ENCODE peak calls at places on chromosomes 2 and 18, in six cellular contexts. One of them, this sample, is unnamed.

GRCh38 chr2:134233733-134234135 is 20.1 kb upstream of the MGAT5 start:
- DNase-seq in esophagus squamous epithelium: no peak
- DNase-seq in right lobe of liver: no peak
- DNase-seq in spleen: no peak
- DNase-seq in body of pancreas: no peak
- DNase-seq in fibroblast of lung: no peak
- DNase-seq in this sample: no peak

GRCh38 chr2:132620115-132620514 is 49.9 kb downstream of the LYPD1 start:
- DNase-seq in esophagus squamous epithelium: no peak
- DNase-seq in right lobe of liver: no peak
- DNase-seq in spleen: no peak
- DNase-seq in body of pancreas: peak; percentile 28
- DNase-seq in fibroblast of lung: no peak
- DNase-seq in this sample: no peak

GRCh38 chr2:228840743-228841114 is 430.4 kb downstream of the PID1 start:
- DNase-seq in esophagus squamous epithelium: no peak
- DNase-seq in right lobe of liver: peak; percentile 64
- DNase-seq in spleen: no peak
- DNase-seq in body of pancreas: no peak
- DNase-seq in fibroblast of lung: no peak
- DNase-seq in this sample: no peak

GRCh38 chr2:2184549-2185249 is 146.4 kb downstream of the MYT1L start:
- DNase-seq in esophagus squamous epithelium: no peak
- DNase-seq in right lobe of liver: no peak
- DNase-seq in spleen: no peak
- DNase-seq in body of pancreas: no peak
- DNase-seq in fibroblast of lung: no peak
- DNase-seq in this sample: peak; percentile 88

GRCh38 chr2:186755066-186755465 is 61.2 kb downstream of the FAM171B start:
- DNase-seq in esophagus squamous epithelium: no peak
- DNase-seq in right lobe of liver: no peak
- DNase-seq in spleen: no peak
- DNase-seq in body of pancreas: no peak
- DNase-seq in fibroblast of lung: peak; percentile 39
- DNase-seq in this sample: peak; percentile 36

GRCh38 chr18:58557013-58557435 is 71.9 kb downstream of the ALPK2 start:
- DNase-seq in esophagus squamous epithelium: no peak
- DNase-seq in right lobe of liver: no peak
- DNase-seq in spleen: peak; percentile 79
- DNase-seq in body of pancreas: no peak
- DNase-seq in fibroblast of lung: no peak
- DNase-seq in this sample: no peak

GRCh38 chr2:25692737-25693445 is 19.5 kb upstream of the DTNB start:
- DNase-seq in esophagus squamous epithelium: no peak
- DNase-seq in right lobe of liver: no peak
- DNase-seq in spleen: no peak
- DNase-seq in body of pancreas: no peak
- DNase-seq in fibroblast of lung: no peak
- DNase-seq in this sample: peak; percentile 61

GRCh38 chr18:54444309-54444914 is 86.7 kb downstream of the C18orf54 start:
- DNase-seq in esophagus squamous epithelium: no peak
- DNase-seq in right lobe of liver: peak; percentile 56
- DNase-seq in spleen: peak; percentile 53
- DNase-seq in body of pancreas: peak; percentile 63
- DNase-seq in fibroblast of lung: peak; percentile 67
- DNase-seq in this sample: peak; percentile 68

DNA sequence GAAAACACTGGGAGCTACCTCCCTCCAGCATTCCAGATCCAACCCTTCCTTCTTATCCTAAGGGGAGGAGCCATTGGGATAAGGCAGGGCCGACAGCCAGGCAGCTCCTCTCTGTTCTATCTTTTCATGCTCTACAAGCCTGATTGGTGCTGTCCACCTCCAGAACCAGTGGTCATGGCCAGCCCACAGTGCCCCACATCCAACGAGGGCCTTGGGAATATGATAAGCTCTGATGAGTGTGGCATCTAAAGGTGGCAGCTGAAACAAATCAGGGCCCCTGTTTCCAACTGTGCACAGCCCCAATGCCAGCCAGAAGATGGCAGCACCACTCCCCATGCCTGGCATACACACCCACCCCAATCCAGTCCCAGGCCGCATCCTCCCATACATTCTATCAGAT is 329.3 kb downstream of the C1D start:
- DNase-seq in esophagus squamous epithelium: no peak
- DNase-seq in right lobe of liver: peak; percentile 52
- DNase-seq in spleen: peak; percentile 59
- DNase-seq in body of pancreas: peak; percentile 78
- DNase-seq in fibroblast of lung: peak; percentile 38
- DNase-seq in this sample: no peak
- TF ChIP-seq CTCF in esophagus squamous epithelium: no peak
- TF ChIP-seq CTCF in right lobe of liver: peak; percentile 33
- TF ChIP-seq CTCF in spleen: no peak
- TF ChIP-seq CTCF in body of pancreas: peak; percentile 69
- TF ChIP-seq CTCF in fibroblast of lung: peak; percentile 34
- TF ChIP-seq CTCF in this sample: peak; percentile 65

DNA sequence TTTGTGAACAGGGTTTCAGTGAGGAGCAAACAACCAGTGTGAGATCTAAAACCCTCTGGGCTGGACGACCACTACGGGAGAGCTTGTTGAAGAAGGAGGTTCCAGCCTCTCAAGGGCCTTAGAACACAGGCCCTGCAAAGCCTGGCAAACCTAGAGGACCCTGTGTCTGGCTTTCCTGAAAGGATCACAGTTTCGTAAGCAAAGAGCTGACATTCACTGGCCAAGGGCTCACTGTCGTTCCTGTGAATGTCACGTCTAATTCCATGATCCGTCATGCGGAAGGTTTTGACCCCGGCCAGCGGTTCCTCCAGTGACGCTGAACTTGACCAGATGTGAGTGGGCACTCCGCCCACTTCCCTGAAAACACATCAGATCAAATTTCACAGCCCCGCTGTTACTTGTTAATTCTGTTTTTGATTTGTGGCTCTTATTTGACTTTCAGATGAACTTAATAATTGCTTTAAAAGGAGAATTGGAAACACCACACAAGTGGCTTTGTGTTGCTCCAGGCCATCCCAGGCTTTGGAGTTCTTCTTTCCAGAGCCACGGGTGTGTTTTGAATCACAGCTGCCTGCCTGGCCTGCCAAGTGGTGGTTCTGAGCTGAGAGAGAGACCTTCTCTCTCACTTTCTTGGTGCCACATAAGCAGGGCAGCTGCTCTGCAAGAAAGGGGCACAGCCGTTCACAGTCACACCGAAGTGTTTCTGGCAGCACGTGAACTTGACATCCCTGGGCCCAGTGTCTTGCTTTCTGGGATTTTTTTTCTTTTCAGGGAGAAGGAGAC is 308.4 kb downstream of the NDUFA10 start:
- DNase-seq in esophagus squamous epithelium: no peak
- DNase-seq in right lobe of liver: peak; percentile 31
- DNase-seq in spleen: peak; percentile 66
- DNase-seq in body of pancreas: peak; percentile 25
- DNase-seq in fibroblast of lung: peak; percentile 53
- DNase-seq in this sample: peak; percentile 83
- H3K27ac ChIP-seq in esophagus squamous epithelium: peak overlapping the region; percentile 3
- H3K27ac ChIP-seq in right lobe of liver: no peak overlapping the region
- H3K27ac ChIP-seq in spleen: no peak overlapping the region
- H3K27ac ChIP-seq in body of pancreas: no peak overlapping the region
- H3K27ac ChIP-seq in fibroblast of lung: no peak overlapping the region
- H3K27ac ChIP-seq in this sample: no peak overlapping the region

GRCh38 chr2:96913117-96913397 is 43.2 kb upstream of the SEMA4C start:
- DNase-seq in esophagus squamous epithelium: no peak
- DNase-seq in right lobe of liver: no peak
- DNase-seq in spleen: no peak
- DNase-seq in body of pancreas: no peak
- DNase-seq in fibroblast of lung: no peak
- DNase-seq in this sample: no peak

GRCh38 chr2:96916156-96917007 is 46.5 kb upstream of the SEMA4C start:
- DNase-seq in esophagus squamous epithelium: no peak
- DNase-seq in right lobe of liver: no peak
- DNase-seq in spleen: no peak
- DNase-seq in body of pancreas: no peak
- DNase-seq in fibroblast of lung: no peak
- DNase-seq in this sample: peak; percentile 42

GRCh38 chr2:96914332-96914731 is 44.5 kb upstream of the SEMA4C start:
- DNase-seq in esophagus squamous epithelium: no peak
- DNase-seq in right lobe of liver: no peak
- DNase-seq in spleen: no peak
- DNase-seq in body of pancreas: no peak
- DNase-seq in fibroblast of lung: peak; percentile 48
- DNase-seq in this sample: peak; percentile 80

GRCh38 chr2:96912356-96913116 is 42.7 kb upstream of the SEMA4C start:
- DNase-seq in esophagus squamous epithelium: no peak
- DNase-seq in right lobe of liver: no peak
- DNase-seq in spleen: no peak
- DNase-seq in body of pancreas: no peak
- DNase-seq in fibroblast of lung: no peak
- DNase-seq in this sample: peak; percentile 68

DNA sequence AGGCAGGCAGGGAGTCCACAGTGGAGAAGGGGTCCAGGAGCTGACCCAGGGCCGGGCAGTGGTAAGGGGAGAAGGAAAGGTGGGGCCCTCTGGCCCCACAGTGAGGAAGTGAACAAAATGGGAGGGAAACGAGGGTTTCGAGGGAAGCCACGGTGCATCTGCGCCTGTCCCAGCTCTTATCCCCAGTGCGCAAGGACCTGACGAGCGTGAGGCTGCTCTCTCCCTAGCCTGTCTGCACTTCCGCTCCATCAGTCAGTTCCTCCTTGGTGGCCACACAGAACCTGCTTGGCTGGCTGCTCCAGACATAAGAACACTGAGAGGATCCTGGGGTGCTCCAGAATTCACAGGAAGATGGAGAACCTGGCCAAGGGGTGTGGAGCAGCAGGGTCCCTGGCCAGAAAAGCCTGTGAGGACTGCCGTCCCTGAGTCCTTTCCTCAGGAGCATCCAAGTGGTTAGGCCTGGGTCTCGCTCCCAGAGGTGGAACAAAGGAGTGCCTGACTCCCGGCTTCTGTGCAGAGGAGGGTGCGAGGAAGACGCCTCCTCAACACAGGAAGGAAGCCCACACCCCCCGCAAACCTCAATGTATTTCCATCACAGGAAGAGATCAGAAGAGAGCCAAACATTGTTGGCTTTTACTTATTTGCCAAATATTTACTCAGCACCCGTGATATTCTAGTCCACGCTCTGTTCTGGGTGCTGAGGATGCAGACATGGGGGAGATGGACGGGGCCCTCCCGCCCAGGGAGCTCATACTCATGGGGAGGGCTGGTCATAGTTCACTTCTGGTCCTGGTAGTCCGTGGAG is 43.7 kb upstream of the SEMA4C start:
- DNase-seq in esophagus squamous epithelium: no peak
- DNase-seq in right lobe of liver: no peak
- DNase-seq in spleen: peak; percentile 81
- DNase-seq in body of pancreas: no peak
- DNase-seq in fibroblast of lung: no peak
- DNase-seq in this sample: peak; percentile 32
- H3K4me1 ChIP-seq in esophagus squamous epithelium: peaks cover 45% of the 10 kb centered on the region
- H3K4me1 ChIP-seq in right lobe of liver: no peaks in the 10 kb centered on the region
- H3K4me1 ChIP-seq in spleen: peaks cover 55% of the 10 kb centered on the region
- H3K4me1 ChIP-seq in body of pancreas: no peaks in the 10 kb centered on the region
- H3K4me1 ChIP-seq in fibroblast of lung: no peaks in the 10 kb centered on the region
- H3K4me1 ChIP-seq in this sample: no peaks in the 10 kb centered on the region

DNA sequence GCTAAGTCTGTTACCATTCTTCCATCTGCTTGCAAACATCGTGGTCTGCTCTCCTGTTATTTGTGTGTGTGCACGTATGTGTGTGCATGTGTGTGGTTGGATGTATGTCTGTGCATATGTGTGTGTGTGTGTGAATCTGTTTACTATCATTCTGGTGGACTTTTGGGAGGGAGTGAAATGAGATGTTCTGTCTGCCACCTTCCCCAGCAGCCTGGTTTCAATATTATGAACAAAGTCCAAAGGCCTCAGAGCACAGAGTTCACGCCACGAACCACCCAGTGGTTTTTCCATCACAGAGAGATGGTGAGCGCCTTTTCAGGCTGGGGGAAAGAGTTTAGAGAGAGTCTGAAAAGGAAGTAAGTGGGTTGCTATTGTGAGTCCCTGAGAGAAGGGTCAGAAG is 67.1 kb upstream of the YWHAQ start:
- DNase-seq in esophagus squamous epithelium: no peak
- DNase-seq in right lobe of liver: no peak
- DNase-seq in spleen: no peak
- DNase-seq in body of pancreas: no peak
- DNase-seq in fibroblast of lung: no peak
- DNase-seq in this sample: no peak
- TF ChIP-seq CTCF in esophagus squamous epithelium: no peak
- TF ChIP-seq CTCF in right lobe of liver: no peak
- TF ChIP-seq CTCF in spleen: no peak
- TF ChIP-seq CTCF in body of pancreas: no peak
- TF ChIP-seq CTCF in fibroblast of lung: no peak
- TF ChIP-seq CTCF in this sample: no peak

GRCh38 chr2:223053431-223054192 is 1.6 kb downstream of the KCNE4 start:
- DNase-seq in esophagus squamous epithelium: no peak
- DNase-seq in right lobe of liver: no peak
- DNase-seq in spleen: no peak
- DNase-seq in body of pancreas: no peak
- DNase-seq in fibroblast of lung: no peak
- DNase-seq in this sample: peak; percentile 26
- H3K27ac ChIP-seq in esophagus squamous epithelium: peak overlapping the region; percentile 82
- H3K27ac ChIP-seq in right lobe of liver: peak overlapping the region; percentile 63
- H3K27ac ChIP-seq in spleen: peak overlapping the region; percentile 69
- H3K27ac ChIP-seq in body of pancreas: peak overlapping the region; percentile 81
- H3K27ac ChIP-seq in fibroblast of lung: peak overlapping the region; percentile 88
- H3K27ac ChIP-seq in this sample: peak overlapping the region; percentile 95

GRCh38 chr2:235642446-235643107 is 148.7 kb downstream of the AGAP1 start:
- DNase-seq in esophagus squamous epithelium: no peak
- DNase-seq in right lobe of liver: no peak
- DNase-seq in spleen: no peak
- DNase-seq in body of pancreas: no peak
- DNase-seq in fibroblast of lung: peak; percentile 74
- DNase-seq in this sample: no peak
- H3K4me1 ChIP-seq in esophagus squamous epithelium: peaks cover 64% of the 10 kb centered on the region
- H3K4me1 ChIP-seq in right lobe of liver: no peaks in the 10 kb centered on the region
- H3K4me1 ChIP-seq in spleen: peaks cover 14% of the 10 kb centered on the region
- H3K4me1 ChIP-seq in body of pancreas: peaks cover 8% of the 10 kb centered on the region
- H3K4me1 ChIP-seq in fibroblast of lung: peaks cover 35% of the 10 kb centered on the region
- H3K4me1 ChIP-seq in this sample: peaks cover 41% of the 10 kb centered on the region

DNA sequence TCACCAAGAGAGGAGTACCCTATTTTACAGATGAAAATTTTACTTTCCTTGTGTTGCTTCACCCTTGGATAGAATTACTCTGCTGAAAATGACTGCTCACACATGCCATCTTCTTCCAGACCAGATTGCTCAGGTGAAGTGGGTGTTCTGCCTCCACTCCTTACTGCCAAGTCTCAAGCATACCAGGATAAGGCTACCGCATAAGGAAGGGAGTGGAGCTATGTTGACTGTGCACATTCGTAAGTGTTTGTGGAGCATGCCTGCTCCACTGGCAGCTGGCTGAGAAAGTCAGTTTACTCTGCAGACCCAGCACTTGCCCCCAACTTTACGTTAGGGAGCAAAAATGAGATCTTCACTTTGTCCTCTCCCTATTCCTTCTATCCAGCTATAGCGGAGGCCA is 405.0 kb upstream of the DDX18 start:
- DNase-seq in esophagus squamous epithelium: no peak
- DNase-seq in right lobe of liver: no peak
- DNase-seq in spleen: no peak
- DNase-seq in body of pancreas: no peak
- DNase-seq in fibroblast of lung: no peak
- DNase-seq in this sample: no peak
- TF ChIP-seq CTCF in esophagus squamous epithelium: no peak
- TF ChIP-seq CTCF in right lobe of liver: no peak
- TF ChIP-seq CTCF in spleen: no peak
- TF ChIP-seq CTCF in body of pancreas: no peak
- TF ChIP-seq CTCF in fibroblast of lung: no peak
- TF ChIP-seq CTCF in this sample: no peak